ENCODE peak calls at places on chromosome 22, in nine cellular contexts. B is neuronal stem cell; E is CD4-positive, alpha-beta memory T cell; Q is tibial artery; V is cardiac muscle cell; W is H7; M is esophagus squamous epithelium; D is lower leg skin; Y is foreskin fibroblast. U is an unnamed sample.

GRCh38 chr22:42797021-42797420 is 60.1 kb downstream of the ARFGAP3 start:
- DNase-seq in W (no peak), Q (peak), B (no peak), D (peak), E (no peak), M (no peak), V (no peak), Y (no peak), U (no peak)

GRCh38 chr22:19961201-19961580 is 19.6 kb upstream of the TXNRD2 start:
- DNase-seq in M (no peak), E (no peak), V (no peak), Y (no peak), D (no peak), B (no peak), Q (no peak), W (no peak), U (no peak)

GRCh38 chr22:24423519-24424000 is 3.8 kb upstream of the ADORA2A start:
- DNase-seq in Q (no peak), V (peak), E (peak), W (peak), M (no peak), Y (peak), D (no peak), B (peak), U (no peak)

GRCh38 chr22:20720692-20721408 is 53.1 kb upstream of the SERPIND1 start:
- DNase-seq in W (peak), B (no peak), Q (no peak), M (no peak), Y (no peak), D (no peak), V (no peak), E (no peak), U (no peak)

GRCh38 chr22:36874731-36875130 is 13.9 kb downstream of the NCF4 start:
- DNase-seq in Q (no peak), V (no peak), Y (no peak), D (no peak), E (no peak), M (no peak), W (no peak), B (no peak), U (no peak)

GRCh38 chr22:46815896-46816721 is 53.7 kb downstream of the TBC1D22A start:
- DNase-seq in V (no peak), D (no peak), M (no peak), Q (no peak), B (no peak), E (no peak), W (peak), Y (peak), U (no peak)

GRCh38 chr22:22684605-22685561 is 40.5 kb downstream of the GGTLC2 start:
- DNase-seq in Q (no peak), E (no peak), W (peak), M (no peak), B (no peak), Y (peak), D (no peak), V (no peak), U (peak)

GRCh38 chr22:32752868-32753520 is 48.5 kb upstream of the TIMP3 start:
- DNase-seq in E (no peak), V (no peak), D (no peak), Q (no peak), M (no peak), Y (no peak), W (no peak), B (no peak), U (no peak)

GRCh38 chr22:18136563-18137320 is 13.2 kb upstream of the USP18 start:
- DNase-seq in E (no peak), B (no peak), Y (no peak), V (no peak), Q (no peak), W (peak), D (no peak), M (no peak), U (no peak)

DNA sequence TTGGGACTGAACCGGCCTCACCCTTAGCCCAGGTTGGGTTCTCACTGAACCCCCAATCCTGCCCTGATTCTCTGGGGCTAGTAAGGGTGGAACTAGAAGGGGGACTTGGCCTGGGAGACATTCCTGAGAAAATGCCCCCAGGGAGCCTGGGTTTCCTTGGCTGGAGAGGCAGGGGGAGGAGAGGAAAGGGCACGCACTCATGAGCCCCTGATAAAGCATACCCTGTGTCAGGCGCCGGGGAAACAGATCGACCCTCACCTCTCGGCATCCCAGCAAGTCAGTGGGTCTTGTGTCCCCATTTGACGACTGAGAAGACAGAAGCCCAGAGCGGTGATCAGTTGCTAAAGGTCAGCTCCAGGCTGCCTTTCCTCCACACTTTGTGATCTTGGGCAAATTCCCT is 47.7 kb upstream of the RTL6 start:
- DNase-seq in Y (no peak), V (no peak), W (no peak), E (no peak), B (no peak), D (no peak), Q (no peak), M (no peak), U (no peak)
- H3K4me3 ChIP-seq in Y (no peak), V (no peak), W (no peak), E (no peak), B (no peak), D (no peak), Q (no peak), M (no peak), U (no peak)

GRCh38 chr22:40856513-40857308 is at the start of the genes ST13 and XPNPEP3:
- DNase-seq in Q (peak), V (peak), D (peak), B (peak), M (peak), Y (peak), E (peak), W (peak), U (peak)

GRCh38 chr22:40867109-40867508 is 5.2 kb upstream of the DNAJB7 start:
- DNase-seq in Y (no peak), W (no peak), V (no peak), Q (no peak), B (no peak), M (no peak), E (no peak), D (no peak), U (no peak)

GRCh38 chr22:40862537-40862936 is 624 bp upstream of the DNAJB7 start:
- DNase-seq in V (no peak), D (no peak), W (no peak), B (no peak), Q (no peak), E (no peak), M (no peak), Y (no peak), U (no peak)

GRCh38 chr22:40857309-40857851 is 432 bp downstream of the XPNPEP3 start:
- DNase-seq in V (no peak), E (no peak), W (no peak), D (no peak), B (no peak), Y (no peak), Q (no peak), M (no peak), U (no peak)

GRCh38 chr22:40862013-40862412 is at the start of gene DNAJB7:
- DNase-seq in V (no peak), Y (no peak), W (no peak), E (no peak), M (no peak), D (no peak), Q (no peak), B (no peak), U (no peak)
- H3K4me3 ChIP-seq in V (no peak), Y (no peak), W (no peak), E (no peak), M (no peak), D (no peak), Q (no peak), B (no peak), U (no peak)

GRCh38 chr22:48351376-48352085 is 1476.1 kb downstream of the BRD1 start:
- DNase-seq in W (no peak), Q (no peak), V (no peak), B (no peak), E (no peak), Y (no peak), D (no peak), M (no peak), U (no peak)

GRCh38 chr22:48354082-48354481 is 1473.6 kb downstream of the BRD1 start:
- DNase-seq in E (no peak), V (no peak), M (no peak), W (no peak), Y (peak), Q (no peak), B (no peak), D (no peak), U (no peak)

GRCh38 chr22:48350456-48350855 is 1477.2 kb downstream of the BRD1 start:
- DNase-seq in B (no peak), Y (no peak), M (no peak), V (no peak), W (peak), D (no peak), Q (no peak), E (no peak), U (no peak)

GRCh38 chr22:48353116-48353947 is 1474.3 kb downstream of the BRD1 start:
- DNase-seq in Q (no peak), E (no peak), D (no peak), M (no peak), Y (no peak), W (no peak), V (no peak), B (no peak), U (no peak)

GRCh38 chr22:48352086-48352911 is 1475.4 kb downstream of the BRD1 start:
- DNase-seq in Q (no peak), Y (no peak), W (peak), D (no peak), B (no peak), V (no peak), E (no peak), M (no peak), U (no peak)
- H3K4me3 ChIP-seq in Q (no peak), Y (no peak), W (no peak), D (no peak), B (no peak), V (no peak), E (no peak), M (no peak), U (no peak)

GRCh38 chr22:31647066-31647465 is 14.9 kb downstream of the PISD start:
- DNase-seq in V (no peak), E (no peak), B (no peak), W (no peak), Q (no peak), M (no peak), D (no peak), Y (no peak), U (no peak)
- H3K4me3 ChIP-seq in V (no peak), E (no peak), B (no peak), W (no peak), Q (no peak), M (no peak), D (no peak), Y (no peak), U (no peak)

GRCh38 chr22:38455530-38456271 is 702 bp upstream of the KCNJ4 start:
- DNase-seq in E (no peak), M (no peak), Y (peak), B (peak), Q (no peak), D (no peak), W (peak), V (peak), U (no peak)
- H3K4me3 ChIP-seq in E (no peak), M (peak), Y (no peak), B (peak), Q (peak), D (peak), W (peak), V (peak), U (no peak)

GRCh38 chr22:48693377-48694135 is 1134.1 kb downstream of the BRD1 start:
- DNase-seq in Y (no peak), D (no peak), V (no peak), B (no peak), M (no peak), Q (no peak), W (no peak), E (no peak), U (no peak)
- H3K4me3 ChIP-seq in Y (no peak), D (no peak), V (no peak), B (no peak), M (no peak), Q (no peak), W (no peak), E (no peak), U (no peak)

GRCh38 chr22:35638408-35638807 is 9.8 kb upstream of the APOL6 start:
- DNase-seq in V (peak), W (peak), B (no peak), D (peak), Y (peak), E (no peak), Q (peak), M (no peak), U (peak)

GRCh38 chr22:35634981-35635540 is 13.2 kb upstream of the APOL6 start:
- DNase-seq in E (no peak), B (no peak), V (no peak), W (peak), Q (no peak), Y (no peak), D (no peak), M (no peak), U (no peak)

GRCh38 chr22:35641494-35642120 is 6.6 kb upstream of the APOL6 start:
- DNase-seq in W (no peak), Q (no peak), D (no peak), M (no peak), E (no peak), V (no peak), Y (no peak), B (no peak), U (no peak)

GRCh38 chr22:35637254-35637653 is 11.0 kb upstream of the APOL6 start:
- DNase-seq in Y (no peak), W (peak), D (no peak), M (no peak), V (no peak), E (no peak), Q (no peak), B (no peak), U (no peak)

DNA sequence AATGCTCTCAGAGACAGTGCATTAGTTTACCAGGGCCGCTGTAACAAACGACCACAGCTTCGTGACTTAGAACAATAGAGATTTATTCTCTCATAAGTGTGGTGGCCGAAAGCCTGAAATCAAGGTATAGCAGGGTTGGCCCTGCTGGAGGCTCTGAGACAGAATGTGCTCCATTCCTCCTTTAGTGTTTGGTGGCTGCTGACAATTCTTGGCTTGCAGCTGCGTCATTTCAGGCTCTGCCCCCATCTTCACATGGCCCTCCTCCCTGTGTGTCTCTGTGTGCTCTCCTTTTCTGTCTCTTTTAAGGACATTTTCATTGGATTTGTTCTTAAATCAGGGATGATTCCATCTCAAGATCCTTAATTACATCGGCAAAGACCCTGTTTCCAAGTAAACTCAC is 10.3 kb upstream of the APOL6 start:
- DNase-seq in M (no peak), W (peak), D (no peak), B (no peak), E (no peak), Q (no peak), V (no peak), Y (peak), U (no peak)
- H3K4me3 ChIP-seq in M (no peak), W (no peak), D (no peak), B (no peak), E (no peak), Q (no peak), V (no peak), Y (no peak), U (no peak)

GRCh38 chr22:26485991-26486390 is 2.3 kb downstream of the SRRD start:
- DNase-seq in Q (no peak), B (no peak), E (no peak), M (no peak), W (no peak), V (no peak), D (no peak), Y (no peak), U (no peak)
- H3K4me3 ChIP-seq in Q (no peak), B (no peak), E (no peak), M (no peak), W (no peak), V (no peak), D (no peak), Y (no peak), U (no peak)